ENCODE peak calls at places on chromosomes 5 and 9, in eight cellular contexts. G is Panc1; I is pancreas; S is DND-41; C is left ventricle myocardium inferior; D is MM.1S; O is lower lobe of right lung; P is CD8-positive, alpha-beta T cell. U is an unnamed sample. For H3K27me3, the result is how much of the 10 kb centered on the place peaks cover.

GRCh38 chr5:64207978-64208377 is 42.3 kb downstream of the RNF180 start:
- DNase-seq in G (no peak), I (no peak), S (no peak), C (no peak), D (peak), O (no peak), P (no peak), U (no peak)

GRCh38 chr9:17470449-17470848 is 108.4 kb upstream of the SH3GL2 start:
- DNase-seq in G (no peak), I (no peak), S (no peak), C (no peak), D (no peak), O (no peak), P (no peak), U (no peak)

GRCh38 chr5:88602584-88602983 is 280.4 kb downstream of the MEF2C start:
- DNase-seq in G (no peak), I (no peak), S (peak), C (no peak), D (peak), O (no peak), P (no peak), U (no peak)

GRCh38 chr5:24110019-24110615 is 534.7 kb downstream of the CDH10 start:
- DNase-seq in G (no peak), I (no peak), S (no peak), C (no peak), D (peak), O (no peak), P (no peak), U (no peak)

GRCh38 chr9:88852794-88853193 is 138.5 kb upstream of the S1PR3 start:
- DNase-seq in G (no peak), I (no peak), S (no peak), C (peak), D (no peak), O (no peak), P (no peak), U (no peak)

GRCh38 chr5:4661851-4662250 is 478.3 kb upstream of the ADAMTS16 start:
- DNase-seq in G (no peak), I (no peak), S (no peak), C (no peak), D (no peak), O (no peak), P (no peak), U (no peak)

GRCh38 chr5:32734822-32735378 is 23.8 kb downstream of the NPR3 start:
- DNase-seq in G (no peak), I (no peak), S (no peak), C (no peak), D (no peak), O (no peak), P (no peak), U (no peak)

GRCh38 chr9:109329274-109330258 is 8.7 kb upstream of the EPB41L4B start:
- DNase-seq in G (no peak), I (peak), S (peak), C (peak), D (no peak), O (peak), P (no peak), U (no peak)

GRCh38 chr5:115097236-115097635 is 72.5 kb downstream of the TRIM36 start:
- DNase-seq in G (no peak), I (no peak), S (no peak), C (no peak), D (no peak), O (no peak), P (no peak), U (no peak)

GRCh38 chr5:138544171-138545134 is 1.4 kb upstream of the ETF1 start:
- DNase-seq in G (no peak), I (peak), S (no peak), C (no peak), D (no peak), O (no peak), P (peak), U (no peak)

DNA sequence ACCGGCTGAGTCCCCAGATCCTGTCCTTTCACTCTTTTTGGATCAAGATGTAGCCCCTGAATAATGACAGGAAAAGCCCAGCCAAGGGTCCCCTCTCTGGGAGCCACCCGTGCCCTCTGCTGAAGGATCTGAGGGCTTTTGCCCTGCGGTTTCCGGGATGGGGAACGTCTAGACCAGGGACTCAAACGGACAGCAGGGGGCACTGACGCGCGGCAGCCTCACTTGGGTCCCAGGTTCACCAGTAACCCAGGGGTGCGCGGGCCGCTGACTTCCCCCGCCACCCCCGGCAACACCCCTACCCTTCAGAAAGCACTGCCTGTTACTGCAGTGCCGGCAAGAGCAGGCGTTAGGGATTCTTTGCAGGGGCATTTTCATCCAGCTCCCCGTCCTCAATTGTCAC is 98.7 kb upstream of the FCN2 start:
- DNase-seq in G (no peak), I (no peak), S (peak), C (no peak), D (peak), O (no peak), P (no peak), U (no peak)
- TF ChIP-seq CTCF in G (no peak), I (no peak), S (peak), C (peak), D (peak), O (peak), P (no peak), U (no peak)

GRCh38 chr5:72146056-72146455 is 38.8 kb downstream of the MAP1B start:
- DNase-seq in G (no peak), I (no peak), S (no peak), C (no peak), D (no peak), O (no peak), P (no peak), U (no peak)

GRCh38 chr5:72144762-72145161 is 37.5 kb downstream of the MAP1B start:
- DNase-seq in G (no peak), I (no peak), S (no peak), C (no peak), D (no peak), O (no peak), P (no peak), U (no peak)

GRCh38 chr5:72147601-72148000 is 40.3 kb downstream of the MAP1B start:
- DNase-seq in G (no peak), I (no peak), S (no peak), C (no peak), D (no peak), O (no peak), P (no peak), U (no peak)

GRCh38 chr5:72141440-72142271 is 34.4 kb downstream of the MAP1B start:
- DNase-seq in G (no peak), I (no peak), S (no peak), C (no peak), D (no peak), O (no peak), P (no peak), U (no peak)

DNA sequence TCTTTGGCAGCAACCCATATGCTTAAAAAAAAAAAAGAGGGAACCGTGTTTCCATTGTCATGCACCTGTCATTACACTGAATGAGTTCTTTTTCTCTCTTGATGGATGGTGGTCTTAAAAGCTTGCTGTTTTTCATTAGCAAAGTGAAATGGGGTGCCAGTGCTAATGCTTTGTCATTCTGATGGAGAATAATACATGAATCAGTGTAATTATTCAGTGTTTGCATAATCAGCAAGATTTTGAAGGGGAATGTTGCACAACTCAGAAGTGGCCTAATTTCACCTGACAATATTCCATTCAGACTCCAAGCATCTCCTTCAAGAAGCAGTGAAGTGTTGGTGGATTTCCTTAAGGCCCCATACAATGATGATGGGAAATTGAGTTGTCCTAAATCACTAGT is 38.1 kb downstream of the MAP1B start:
- DNase-seq in G (no peak), I (no peak), S (no peak), C (no peak), D (no peak), O (no peak), P (no peak), U (no peak)
- H3K27ac ChIP-seq in G (no peak), I (no peak), S (no peak), C (no peak), D (no peak), O (no peak), P (no peak), U (no peak)

GRCh38 chr5:3599283-3600105 is 3.9 kb downstream of the IRX1 start:
- DNase-seq in G (no peak), I (no peak), S (no peak), C (no peak), D (no peak), O (no peak), P (no peak), U (no peak)
- H3K27me3 ChIP-seq in G (under half), I (half or more), S (under half), C (half or more), D (under half), O (half or more), P (under half), U (under half)

DNA sequence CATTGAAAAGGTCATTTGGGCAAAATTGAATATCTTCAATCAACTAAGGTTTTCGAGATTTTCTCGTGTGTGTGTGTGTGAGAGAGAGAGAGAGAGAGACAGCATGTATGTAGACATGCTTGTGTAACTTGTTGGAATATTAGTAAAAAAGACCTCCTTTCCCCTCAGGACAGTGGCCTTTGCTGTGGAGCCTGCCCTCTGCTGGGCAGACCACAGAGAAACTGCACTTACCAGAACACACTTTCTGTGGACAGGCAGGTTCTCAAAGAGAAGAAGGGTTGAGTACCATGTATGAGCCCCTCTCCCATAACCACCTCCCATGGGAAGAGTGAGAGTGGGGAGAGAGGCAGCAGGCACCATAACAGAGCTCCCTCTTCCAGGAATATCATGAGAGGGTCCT is 45.6 kb downstream of the CFAP90 start:
- DNase-seq in G (no peak), I (no peak), S (no peak), C (no peak), D (peak), O (no peak), P (no peak), U (no peak)
- TF ChIP-seq CTCF in G (peak), I (no peak), S (peak), C (no peak), D (peak), O (no peak), P (no peak), U (no peak)

GRCh38 chr5:157269165-157269671 is 3.3 kb downstream of the CYFIP2 start:
- DNase-seq in G (no peak), I (no peak), S (no peak), C (no peak), D (no peak), O (peak), P (peak), U (no peak)
- H3K27ac ChIP-seq in G (no peak), I (no peak), S (peak), C (peak), D (peak), O (peak), P (peak), U (peak)

DNA sequence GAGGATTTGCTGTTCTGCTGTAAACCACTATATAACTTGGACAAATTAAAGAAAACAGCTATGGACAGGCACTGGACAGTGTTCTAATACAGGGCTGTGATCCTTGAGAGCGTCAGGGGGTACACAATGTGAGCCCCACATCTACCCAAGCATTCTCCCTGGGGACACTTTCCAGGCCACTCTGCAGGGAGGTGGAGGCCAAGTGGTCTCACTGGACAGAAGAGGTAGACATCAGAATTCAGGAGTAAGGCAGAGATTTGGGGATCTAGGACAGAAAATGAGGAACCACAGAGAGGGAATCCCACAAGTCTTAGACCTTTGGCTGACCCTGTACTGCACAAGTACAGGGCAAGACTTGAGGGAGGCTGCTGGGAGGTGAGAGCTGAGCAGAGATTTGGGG is 3.8 kb upstream of the IGFBPL1 start:
- DNase-seq in G (no peak), I (no peak), S (no peak), C (no peak), D (no peak), O (no peak), P (no peak), U (no peak)
- H3K27me3 ChIP-seq in G (under half), I (under half), S (under half), C (half or more), D (under half), O (under half), P (under half), U (under half)

U was measured in Peyer's patch.